ENCODE peak calls at places on chromosomes 2 and 18, in five cellular contexts. One of them, this sample, is unnamed.

GRCh38 chr2:149077861-149078260 is 39.4 kb downstream of the LYPD6B start:
- DNase-seq in H1: no peak
- DNase-seq in mesendoderm: peak
- DNase-seq in H9: no peak
- DNase-seq in neuronal stem cell: no peak
- DNase-seq in this sample: no peak

GRCh38 chr2:167792126-167792525 is 455.3 kb downstream of the STK39 start:
- DNase-seq in H1: no peak
- DNase-seq in mesendoderm: peak
- DNase-seq in H9: no peak
- DNase-seq in neuronal stem cell: no peak
- DNase-seq in this sample: no peak

GRCh38 chr2:32278476-32278853 is 761 bp downstream of the YIPF4 start:
- DNase-seq in H1: no peak
- DNase-seq in mesendoderm: no peak
- DNase-seq in H9: no peak
- DNase-seq in neuronal stem cell: no peak
- DNase-seq in this sample: no peak

GRCh38 chr2:234773764-234774409 is 177.9 kb upstream of the SH3BP4 start:
- DNase-seq in H1: no peak
- DNase-seq in mesendoderm: no peak
- DNase-seq in H9: no peak
- DNase-seq in neuronal stem cell: no peak
- DNase-seq in this sample: no peak

GRCh38 chr2:142938240-142938639 is 60.8 kb downstream of the KYNU start:
- DNase-seq in H1: no peak
- DNase-seq in mesendoderm: no peak
- DNase-seq in H9: no peak
- DNase-seq in neuronal stem cell: no peak
- DNase-seq in this sample: no peak

GRCh38 chr2:24617431-24617830 is 126.4 kb downstream of the NCOA1 start:
- DNase-seq in H1: no peak
- DNase-seq in mesendoderm: no peak
- DNase-seq in H9: no peak
- DNase-seq in neuronal stem cell: no peak
- DNase-seq in this sample: no peak

GRCh38 chr2:150327546-150328495 is 159.6 kb downstream of the RND3 start:
- DNase-seq in H1: no peak
- DNase-seq in mesendoderm: peak
- DNase-seq in H9: peak
- DNase-seq in neuronal stem cell: peak
- DNase-seq in this sample: no peak

GRCh38 chr2:38522754-38523349 is 79.9 kb downstream of the HNRNPLL start:
- DNase-seq in H1: no peak
- DNase-seq in mesendoderm: no peak
- DNase-seq in H9: no peak
- DNase-seq in neuronal stem cell: no peak
- DNase-seq in this sample: no peak

GRCh38 chr18:48840491-48840877 is 110.3 kb downstream of the SMAD7 start:
- DNase-seq in H1: no peak
- DNase-seq in mesendoderm: no peak
- DNase-seq in H9: no peak
- DNase-seq in neuronal stem cell: no peak
- DNase-seq in this sample: no peak

GRCh38 chr2:188979119-188979729 is 5.1 kb downstream of the COL3A1 start:
- DNase-seq in H1: no peak
- DNase-seq in mesendoderm: no peak
- DNase-seq in H9: no peak
- DNase-seq in neuronal stem cell: no peak
- DNase-seq in this sample: peak

GRCh38 chr2:125386074-125386473 is 1269.9 kb upstream of the GYPC start:
- DNase-seq in H1: no peak
- DNase-seq in mesendoderm: peak
- DNase-seq in H9: peak
- DNase-seq in neuronal stem cell: no peak
- DNase-seq in this sample: no peak

GRCh38 chr2:5915926-5916325 is 223.7 kb downstream of the SOX11 start:
- DNase-seq in H1: peak
- DNase-seq in mesendoderm: peak
- DNase-seq in H9: peak
- DNase-seq in neuronal stem cell: no peak
- DNase-seq in this sample: peak

GRCh38 chr18:48727685-48728084 is 188.9 kb downstream of the CTIF start:
- DNase-seq in H1: no peak
- DNase-seq in mesendoderm: no peak
- DNase-seq in H9: no peak
- DNase-seq in neuronal stem cell: no peak
- DNase-seq in this sample: no peak

GRCh38 chr2:151756820-151757219 is 22.5 kb upstream of the NEB start:
- DNase-seq in H1: no peak
- DNase-seq in mesendoderm: no peak
- DNase-seq in H9: no peak
- DNase-seq in neuronal stem cell: no peak
- DNase-seq in this sample: no peak

GRCh38 chr18:3713166-3713565 is 263.2 kb downstream of the TGIF1 start:
- DNase-seq in H1: no peak
- DNase-seq in mesendoderm: no peak
- DNase-seq in H9: no peak
- DNase-seq in neuronal stem cell: no peak
- DNase-seq in this sample: no peak

GRCh38 chr2:218291934-218292699 is at the start of gene TMBIM1:
- DNase-seq in H1: peak
- DNase-seq in mesendoderm: peak
- DNase-seq in H9: peak
- DNase-seq in neuronal stem cell: peak
- DNase-seq in this sample: peak

GRCh38 chr18:74013955-74014354 is 133.7 kb downstream of the FBXO15 start:
- DNase-seq in H1: no peak
- DNase-seq in mesendoderm: no peak
- DNase-seq in H9: no peak
- DNase-seq in neuronal stem cell: no peak
- DNase-seq in this sample: peak

GRCh38 chr2:196077821-196078220 is 9.2 kb upstream of the DNAH7 start:
- DNase-seq in H1: no peak
- DNase-seq in mesendoderm: no peak
- DNase-seq in H9: no peak
- DNase-seq in neuronal stem cell: no peak
- DNase-seq in this sample: peak

GRCh38 chr18:79377187-79377891 is 18.4 kb upstream of the NFATC1 start:
- DNase-seq in H1: no peak
- DNase-seq in mesendoderm: no peak
- DNase-seq in H9: peak
- DNase-seq in neuronal stem cell: no peak
- DNase-seq in this sample: no peak

GRCh38 chr2:55153564-55154315 is 78.4 kb downstream of the CLHC1 start:
- DNase-seq in H1: no peak
- DNase-seq in mesendoderm: no peak
- DNase-seq in H9: no peak
- DNase-seq in neuronal stem cell: no peak
- DNase-seq in this sample: no peak

GRCh38 chr2:44740678-44741077 is 200.8 kb upstream of the SIX3 start:
- DNase-seq in H1: no peak
- DNase-seq in mesendoderm: no peak
- DNase-seq in H9: no peak
- DNase-seq in neuronal stem cell: no peak
- DNase-seq in this sample: peak

GRCh38 chr2:182586426-182586825 is 129.6 kb upstream of the DNAJC10 start:
- DNase-seq in H1: no peak
- DNase-seq in mesendoderm: no peak
- DNase-seq in H9: no peak
- DNase-seq in neuronal stem cell: no peak
- DNase-seq in this sample: no peak

GRCh38 chr2:109660046-109660860 is 46.1 kb downstream of the SOWAHC start:
- DNase-seq in H1: no peak
- DNase-seq in mesendoderm: no peak
- DNase-seq in H9: no peak
- DNase-seq in neuronal stem cell: no peak
- DNase-seq in this sample: no peak

GRCh38 chr18:46411862-46412690 is 244.9 kb downstream of the LOXHD1 start:
- DNase-seq in H1: no peak
- DNase-seq in mesendoderm: peak
- DNase-seq in H9: peak
- DNase-seq in neuronal stem cell: no peak
- DNase-seq in this sample: no peak

GRCh38 chr2:73828389-73828817 is 358 bp upstream of the STAMBP start:
- DNase-seq in H1: no peak
- DNase-seq in mesendoderm: no peak
- DNase-seq in H9: no peak
- DNase-seq in neuronal stem cell: no peak
- DNase-seq in this sample: no peak

GRCh38 chr2:237431372-237431771 is 17.4 kb upstream of the COL6A3 start:
- DNase-seq in H1: no peak
- DNase-seq in mesendoderm: no peak
- DNase-seq in H9: no peak
- DNase-seq in neuronal stem cell: no peak
- DNase-seq in this sample: peak

GRCh38 chr2:241965931-241966412 is 96.4 kb downstream of the RTP5 start:
- DNase-seq in H1: no peak
- DNase-seq in mesendoderm: peak
- DNase-seq in H9: peak
- DNase-seq in neuronal stem cell: peak
- DNase-seq in this sample: peak

GRCh38 chr2:159455330-159455918 is 160.9 kb downstream of the BAZ2B start:
- DNase-seq in H1: no peak
- DNase-seq in mesendoderm: peak
- DNase-seq in H9: no peak
- DNase-seq in neuronal stem cell: no peak
- DNase-seq in this sample: no peak

GRCh38 chr18:50065039-50065438 is 129.9 kb downstream of the MYO5B start:
- DNase-seq in H1: no peak
- DNase-seq in mesendoderm: no peak
- DNase-seq in H9: no peak
- DNase-seq in neuronal stem cell: no peak
- DNase-seq in this sample: no peak

GRCh38 chr18:10055125-10055750 is 141.4 kb downstream of the VAPA start:
- DNase-seq in H1: no peak
- DNase-seq in mesendoderm: peak
- DNase-seq in H9: no peak
- DNase-seq in neuronal stem cell: no peak
- DNase-seq in this sample: no peak

GRCh38 chr2:76684762-76685161 is 837.4 kb downstream of the LRRTM4 start:
- DNase-seq in H1: no peak
- DNase-seq in mesendoderm: peak
- DNase-seq in H9: no peak
- DNase-seq in neuronal stem cell: no peak
- DNase-seq in this sample: no peak
- H3K23ac ChIP-seq in H1: no peak
- H3K23ac ChIP-seq in mesendoderm: no peak
- H3K23ac ChIP-seq in H9: no peak
- H3K23ac ChIP-seq in neuronal stem cell: no peak
- H3K23ac ChIP-seq in this sample: no peak

GRCh38 chr2:67838205-67838604 is 224.6 kb downstream of the C1D start:
- DNase-seq in H1: no peak
- DNase-seq in mesendoderm: no peak
- DNase-seq in H9: no peak
- DNase-seq in neuronal stem cell: no peak
- DNase-seq in this sample: no peak

GRCh38 chr2:67841711-67842110 is 221.1 kb downstream of the C1D start:
- DNase-seq in H1: no peak
- DNase-seq in mesendoderm: no peak
- DNase-seq in H9: no peak
- DNase-seq in neuronal stem cell: no peak
- DNase-seq in this sample: no peak

GRCh38 chr2:67839242-67839641 is 223.6 kb downstream of the C1D start:
- DNase-seq in H1: no peak
- DNase-seq in mesendoderm: no peak
- DNase-seq in H9: no peak
- DNase-seq in neuronal stem cell: no peak
- DNase-seq in this sample: peak

GRCh38 chr2:67840460-67841068 is 222.2 kb downstream of the C1D start:
- DNase-seq in H1: peak
- DNase-seq in mesendoderm: peak
- DNase-seq in H9: peak
- DNase-seq in neuronal stem cell: peak
- DNase-seq in this sample: peak

GRCh38 chr2:67839668-67840067 is 223.1 kb downstream of the C1D start:
- DNase-seq in H1: no peak
- DNase-seq in mesendoderm: no peak
- DNase-seq in H9: no peak
- DNase-seq in neuronal stem cell: no peak
- DNase-seq in this sample: peak
- H3K23ac ChIP-seq in H1: no peak
- H3K23ac ChIP-seq in mesendoderm: no peak
- H3K23ac ChIP-seq in H9: no peak
- H3K23ac ChIP-seq in neuronal stem cell: no peak
- H3K23ac ChIP-seq in this sample: peak

GRCh38 chr2:19746611-19747309 is 155.0 kb downstream of the TTC32 start:
- DNase-seq in H1: peak
- DNase-seq in mesendoderm: peak
- DNase-seq in H9: peak
- DNase-seq in neuronal stem cell: peak
- DNase-seq in this sample: peak
- H3K23ac ChIP-seq in H1: no peak
- H3K23ac ChIP-seq in mesendoderm: no peak
- H3K23ac ChIP-seq in H9: no peak
- H3K23ac ChIP-seq in neuronal stem cell: no peak
- H3K23ac ChIP-seq in this sample: no peak

GRCh38 chr18:13253786-13254755 is 35.5 kb downstream of the LDLRAD4 start:
- DNase-seq in H1: no peak
- DNase-seq in mesendoderm: peak
- DNase-seq in H9: no peak
- DNase-seq in neuronal stem cell: no peak
- DNase-seq in this sample: no peak
- H3K23ac ChIP-seq in H1: no peak
- H3K23ac ChIP-seq in mesendoderm: no peak
- H3K23ac ChIP-seq in H9: no peak
- H3K23ac ChIP-seq in neuronal stem cell: no peak
- H3K23ac ChIP-seq in this sample: no peak

GRCh38 chr18:68489018-68489792 is 225.7 kb downstream of the TMX3 start:
- DNase-seq in H1: no peak
- DNase-seq in mesendoderm: peak
- DNase-seq in H9: peak
- DNase-seq in neuronal stem cell: no peak
- DNase-seq in this sample: no peak
- H3K23ac ChIP-seq in H1: no peak
- H3K23ac ChIP-seq in mesendoderm: no peak
- H3K23ac ChIP-seq in H9: no peak
- H3K23ac ChIP-seq in neuronal stem cell: no peak
- H3K23ac ChIP-seq in this sample: no peak

This sample was measured in IMR-90.